ENCODE peak calls at places on chromosomes 6 and 20, in six cellular contexts. X, I, W, R, G and C are unnamed samples.

GRCh38 chr20:16283307-16283706 is 289.9 kb downstream of the KIF16B start:
- DNase-seq in X (no peak), I (no peak), W (no peak), R (no peak), G (no peak), C (no peak)

GRCh38 chr6:148358196-148358785 is 15.7 kb downstream of the SASH1 start:
- DNase-seq in X (peak; percentile 68), I (peak; percentile 42), W (peak; percentile 75), R (no peak), G (no peak), C (no peak)

GRCh38 chr6:44386364-44386928 is 1.1 kb upstream of the CDC5L start:
- DNase-seq in X (no peak), I (peak; percentile 20), W (peak; percentile 70), R (no peak), G (no peak), C (no peak)

GRCh38 chr6:167760979-167761793 is 65.5 kb upstream of the AFDN start:
- DNase-seq in X (no peak), I (no peak), W (peak; percentile 70), R (no peak), G (no peak), C (no peak)

GRCh38 chr6:70371454-70372105 is 41.7 kb upstream of the FAM135A start:
- DNase-seq in X (peak; percentile 93), I (no peak), W (no peak), R (peak; percentile 71), G (peak; percentile 27), C (no peak)

GRCh38 chr20:11807070-11807741 is 110.5 kb upstream of the BTBD3 start:
- DNase-seq in X (peak; percentile 93), I (no peak), W (no peak), R (peak; percentile 82), G (no peak), C (no peak)

GRCh38 chr6:128570439-128571063 is 50.2 kb upstream of the PTPRK start:
- DNase-seq in X (no peak), I (no peak), W (no peak), R (peak; percentile 73), G (no peak), C (peak; percentile 5)

GRCh38 chr6:165448210-165448609 is 138.8 kb upstream of the C6orf118 start:
- DNase-seq in X (no peak), I (no peak), W (no peak), R (no peak), G (peak; percentile 3), C (no peak)

GRCh38 chr6:125944896-125945295 is 11.7 kb upstream of the HINT3 start:
- DNase-seq in X (no peak), I (no peak), W (no peak), R (no peak), G (no peak), C (no peak)

GRCh38 chr6:162922816-162923215 is 195.0 kb downstream of the PACRG start:
- DNase-seq in X (no peak), I (no peak), W (no peak), R (no peak), G (no peak), C (no peak)

GRCh38 chr20:4896971-4897497 is 104.3 kb downstream of the SLC23A2 start:
- DNase-seq in X (no peak), I (no peak), W (no peak), R (peak; percentile 36), G (no peak), C (no peak)

GRCh38 chr6:14501914-14502313 is 384.3 kb downstream of the CD83 start:
- DNase-seq in X (peak; percentile 44), I (no peak), W (no peak), R (peak; percentile 38), G (no peak), C (no peak)

GRCh38 chr6:130070747-130071146 is 52.4 kb downstream of the L3MBTL3 start:
- DNase-seq in X (peak; percentile 25), I (no peak), W (no peak), R (no peak), G (no peak), C (no peak)

GRCh38 chr6:42929928-42930360 is 664 bp downstream of the CNPY3 start:
- DNase-seq in X (peak; percentile 87), I (no peak), W (peak; percentile 35), R (peak; percentile 74), G (peak; percentile 15), C (peak; percentile 74)

GRCh38 chr6:138523347-138524210 is 24.3 kb upstream of the NHSL1 start:
- DNase-seq in X (no peak), I (no peak), W (no peak), R (peak; percentile 66), G (no peak), C (no peak)

GRCh38 chr6:12851123-12851695 is 134.6 kb downstream of the PHACTR1 start:
- DNase-seq in X (peak; percentile 51), I (no peak), W (no peak), R (peak; percentile 2), G (no peak), C (no peak)

GRCh38 chr6:90350689-90351554 is 54.3 kb upstream of the BACH2 start:
- DNase-seq in X (no peak), I (no peak), W (peak; percentile 24), R (no peak), G (no peak), C (no peak)

GRCh38 chr20:58131111-58131510 is 97.3 kb downstream of the ANKRD60 start:
- DNase-seq in X (peak; percentile 46), I (no peak), W (no peak), R (no peak), G (no peak), C (peak; percentile 93)

GRCh38 chr6:13024616-13025015 is 303.7 kb downstream of the TBC1D7 start:
- DNase-seq in X (no peak), I (no peak), W (no peak), R (no peak), G (no peak), C (no peak)

GRCh38 chr20:47551841-47552240 is 50.2 kb downstream of the NCOA3 start:
- DNase-seq in X (peak; percentile 44), I (no peak), W (no peak), R (peak; percentile 11), G (peak; percentile 37), C (no peak)

GRCh38 chr20:31560900-31561598 is 44.0 kb upstream of the ID1 start:
- DNase-seq in X (peak; percentile 98), I (peak; percentile 64), W (peak; percentile 50), R (peak; percentile 94), G (peak; percentile 93), C (no peak)

GRCh38 chr6:31304683-31305082 is 32.8 kb upstream of the HLA-C start:
- DNase-seq in X (peak; percentile 2), I (no peak), W (no peak), R (no peak), G (no peak), C (no peak)

GRCh38 chr6:138205437-138206094 is 12.7 kb downstream of the PBOV1 start:
- DNase-seq in X (no peak), I (no peak), W (no peak), R (no peak), G (no peak), C (no peak)

GRCh38 chr6:170032706-170033309 is 258.1 kb downstream of the DLL1 start:
- DNase-seq in X (no peak), I (no peak), W (peak; percentile 5), R (no peak), G (no peak), C (no peak)

GRCh38 chr6:30325150-30325872 is 1.4 kb upstream of the TRIM39 start:
- DNase-seq in X (peak; percentile 88), I (peak; percentile 43), W (peak; percentile 41), R (no peak), G (peak; percentile 62), C (peak; percentile 57)

GRCh38 chr6:169970306-169970988 is 219.0 kb downstream of the ERMARD start:
- DNase-seq in X (no peak), I (no peak), W (no peak), R (no peak), G (no peak), C (no peak)

GRCh38 chr6:135887069-135887468 is 35.6 kb downstream of the PDE7B start:
- DNase-seq in X (no peak), I (no peak), W (no peak), R (no peak), G (no peak), C (no peak)

GRCh38 chr20:20820780-20821495 is 108.5 kb upstream of the RALGAPA2 start:
- DNase-seq in X (no peak), I (no peak), W (no peak), R (no peak), G (no peak), C (peak; percentile 66)

GRCh38 chr6:104638841-104639290 is 220.9 kb downstream of the HACE1 start:
- DNase-seq in X (no peak), I (no peak), W (no peak), R (peak; percentile 17), G (no peak), C (no peak)
- H3K27ac ChIP-seq in X (no peak overlapping the region), I (no peak overlapping the region), W (no peak overlapping the region), R (no peak overlapping the region), G (no peak overlapping the region), C (no peak overlapping the region)

DNA sequence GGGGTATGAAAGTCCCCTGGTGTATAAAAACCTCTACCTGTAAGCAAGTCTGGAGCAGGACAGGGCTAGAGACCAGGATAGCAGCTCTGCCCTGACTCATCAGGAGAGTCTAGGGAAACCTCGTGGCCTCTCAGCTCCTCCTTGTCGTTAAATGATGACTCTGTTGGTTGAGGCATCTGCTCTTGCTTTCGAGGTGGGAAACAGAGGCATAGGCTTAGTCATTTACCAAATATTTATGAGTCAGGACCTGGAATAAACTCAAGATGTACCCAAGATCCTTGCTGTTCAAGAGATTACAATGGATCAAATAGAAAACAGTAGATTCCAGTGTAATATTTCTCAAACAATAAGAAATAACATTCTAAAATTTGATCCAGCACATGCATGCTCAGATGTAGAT is 5.5 kb downstream of the MANBAL start:
- DNase-seq in X (peak; percentile 99), I (no peak), W (no peak), R (peak; percentile 99), G (peak; percentile 96), C (peak; percentile 48)
- H3K27ac ChIP-seq in X (peak overlapping the region; percentile 93), I (peak overlapping the region; percentile 32), W (peak overlapping the region; percentile 80), R (peak overlapping the region; percentile 86), G (peak overlapping the region; percentile 79), C (no peak overlapping the region)

GRCh38 chr6:3456794-3457709 is at the start of gene SLC22A23:
- DNase-seq in X (peak; percentile 66), I (peak; percentile 76), W (peak; percentile 34), R (peak; percentile 44), G (peak; percentile 79), C (peak; percentile 53)
- H3K27ac ChIP-seq in X (no peak within 1 kb of the TSS), I (peak within 1 kb of the TSS; percentile 80), W (peak within 1 kb of the TSS; percentile 53), R (no peak within 1 kb of the TSS), G (peak within 1 kb of the TSS; percentile 89), C (no peak within 1 kb of the TSS)

GRCh38 chr6:37056439-37057127 is 51.1 kb downstream of the FGD2 start:
- DNase-seq in X (peak; percentile 48), I (no peak), W (no peak), R (peak; percentile 99), G (peak; percentile 58), C (no peak)
- H3K27ac ChIP-seq in X (no peak overlapping the region), I (no peak overlapping the region), W (no peak overlapping the region), R (peak overlapping the region; percentile 99), G (peak overlapping the region; percentile 100), C (no peak overlapping the region)

DNA sequence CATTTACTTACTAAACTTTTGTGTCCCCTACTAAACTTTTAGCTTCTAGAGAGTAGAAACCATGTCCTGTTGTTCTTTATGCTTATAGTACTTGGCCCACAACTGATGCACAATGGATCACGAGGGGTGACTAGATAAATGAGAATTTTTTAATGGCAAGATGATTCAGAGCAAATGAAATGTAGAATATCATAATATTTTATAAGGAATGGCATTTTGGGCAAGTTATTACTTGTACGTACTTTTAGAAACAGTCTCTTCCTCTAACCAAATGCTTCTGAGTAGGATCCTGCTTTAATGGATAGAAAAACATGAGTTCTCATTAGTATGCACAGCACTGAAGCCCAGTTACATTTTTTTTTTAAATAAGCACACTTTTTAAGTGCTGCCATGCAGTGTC is 336.3 kb downstream of the NRN1 start:
- DNase-seq in X (no peak), I (no peak), W (no peak), R (peak; percentile 87), G (no peak), C (no peak)
- H3K27ac ChIP-seq in X (peak overlapping the region; percentile 84), I (no peak overlapping the region), W (no peak overlapping the region), R (peak overlapping the region; percentile 70), G (no peak overlapping the region), C (no peak overlapping the region)